ENCODE peak calls at places on chromosomes 5 and 9, in eight cellular contexts. A, X, O, S, L, B, W and R are unnamed samples.

GRCh38 chr5:34586117-34586885 is 69.8 kb upstream of the RAI14 start:
- DNase-seq in W (peak), A (no peak), X (no peak), S (no peak), B (no peak), L (no peak), O (no peak), R (no peak)

GRCh38 chr5:142438573-142438972 is 113.8 kb upstream of the SPRY4 start:
- DNase-seq in S (no peak), B (no peak), X (no peak), W (no peak), O (no peak), A (no peak), L (no peak), R (no peak)

GRCh38 chr5:64625678-64626077 is 64.6 kb upstream of the SHISAL2B start:
- DNase-seq in W (no peak), A (no peak), O (no peak), S (no peak), L (no peak), X (no peak), B (no peak), R (no peak)

GRCh38 chr5:169895876-169896275 is 84.4 kb downstream of the INSYN2B start:
- DNase-seq in A (no peak), B (no peak), W (no peak), X (no peak), S (no peak), L (peak), O (no peak), R (no peak)

GRCh38 chr9:2741441-2742158 is 24.3 kb downstream of the KCNV2 start:
- DNase-seq in X (no peak), B (no peak), L (no peak), O (no peak), W (no peak), S (no peak), A (no peak), R (no peak)

GRCh38 chr9:123232332-123232731 is 36.1 kb downstream of the STRBP start:
- DNase-seq in W (no peak), X (no peak), L (no peak), S (no peak), B (no peak), A (no peak), O (no peak), R (no peak)

GRCh38 chr5:151052834-151053233 is 28.0 kb downstream of the TNIP1 start:
- DNase-seq in W (no peak), L (peak), A (no peak), S (no peak), O (no peak), B (peak), X (no peak), R (no peak)

GRCh38 chr5:1880377-1881272 is 2.1 kb downstream of the IRX4 start:
- DNase-seq in S (no peak), O (no peak), L (no peak), X (no peak), B (no peak), A (no peak), W (no peak), R (no peak)

GRCh38 chr9:133542002-133542401 is 7.5 kb downstream of the ADAMTSL2 start:
- DNase-seq in S (no peak), O (no peak), W (no peak), B (no peak), X (no peak), A (no peak), L (no peak), R (no peak)

GRCh38 chr5:115583474-115583873 is 18.8 kb downstream of the TICAM2 start:
- DNase-seq in S (no peak), O (no peak), L (no peak), X (no peak), A (no peak), B (no peak), W (peak), R (no peak)

GRCh38 chr5:138352071-138352721 is at the start of gene KDM3B:
- DNase-seq in O (peak), L (peak), A (peak), X (peak), S (peak), B (peak), W (peak), R (peak)

GRCh38 chr9:8143677-8144076 is 344.1 kb upstream of the DMAC1 start:
- DNase-seq in O (no peak), A (no peak), S (no peak), L (no peak), X (no peak), W (no peak), B (no peak), R (no peak)

GRCh38 chr9:30065888-30066287 is 2318.6 kb upstream of the ACO1 start:
- DNase-seq in L (no peak), B (no peak), W (peak), S (no peak), O (no peak), A (no peak), X (no peak), R (no peak)

GRCh38 chr9:136079916-136080246 is 15.2 kb downstream of the NACC2 start:
- DNase-seq in B (peak), L (peak), W (peak), S (no peak), O (no peak), A (no peak), X (no peak), R (peak)

GRCh38 chr9:124873664-124874063 is 11.7 kb downstream of the ARPC5L start:
- DNase-seq in B (no peak), A (no peak), O (no peak), L (no peak), W (no peak), X (peak), S (peak), R (no peak)

GRCh38 chr5:179762781-179763176 is 30.2 kb downstream of the MAML1 start:
- DNase-seq in W (peak), O (no peak), B (no peak), S (no peak), L (no peak), A (no peak), X (no peak), R (no peak)

GRCh38 chr5:169933127-169933526 is 47.2 kb downstream of the INSYN2B start:
- DNase-seq in B (no peak), L (no peak), A (peak), W (no peak), O (no peak), X (no peak), S (no peak), R (no peak)

GRCh38 chr5:4661851-4662250 is 478.3 kb upstream of the ADAMTS16 start:
- DNase-seq in A (no peak), S (no peak), W (peak), L (no peak), B (no peak), X (no peak), O (no peak), R (no peak)

GRCh38 chr9:19800884-19801283 is 12.0 kb upstream of the SLC24A2 start:
- DNase-seq in W (no peak), L (no peak), B (no peak), O (no peak), S (no peak), A (no peak), X (no peak), R (no peak)

GRCh38 chr5:90873033-90873517 is 314.5 kb downstream of the ADGRV1 start:
- DNase-seq in S (peak), L (no peak), B (no peak), W (peak), O (no peak), A (no peak), X (peak), R (no peak)

GRCh38 chr5:152046361-152046760 is 121.7 kb upstream of the GLRA1 start:
- DNase-seq in W (no peak), S (no peak), L (no peak), B (no peak), O (no peak), X (no peak), A (no peak), R (no peak)

GRCh38 chr5:67233075-67233474 is 36.5 kb upstream of the CD180 start:
- DNase-seq in L (no peak), W (peak), A (no peak), X (no peak), S (no peak), O (no peak), B (no peak), R (no peak)

GRCh38 chr5:36407396-36407795 is 105.7 kb upstream of the RANBP3L start:
- DNase-seq in X (no peak), A (no peak), L (no peak), B (no peak), O (no peak), S (no peak), W (peak), R (no peak)

GRCh38 chr5:170861855-170862766 is at the start of gene RANBP17:
- DNase-seq in L (peak), S (no peak), B (no peak), A (peak), O (no peak), X (peak), W (no peak), R (peak)

GRCh38 chr9:6965566-6965965 is 207.8 kb downstream of the KDM4C start:
- DNase-seq in W (no peak), S (no peak), X (no peak), B (no peak), O (no peak), L (no peak), A (no peak), R (no peak)

GRCh38 chr9:89038354-89039091 is 47.3 kb downstream of the S1PR3 start:
- DNase-seq in W (peak), O (no peak), S (no peak), A (no peak), B (no peak), X (no peak), L (no peak), R (no peak)